ENCODE peak calls at places on chromosomes 5 and 9, in four cellular contexts. L, B, P and E are unnamed samples.

GRCh38 chr9:98321269-98321668 is 65.8 kb upstream of the TBC1D2 start:
- DNase-seq in P (no peak), L (no peak), B (no peak), E (no peak)

GRCh38 chr5:31854181-31854624 is 215.3 kb downstream of the PDZD2 start:
- DNase-seq in L (no peak), P (peak), B (no peak), E (peak)

GRCh38 chr9:8337834-8338233 is 538.3 kb upstream of the DMAC1 start:
- DNase-seq in B (no peak), L (no peak), P (no peak), E (no peak)

GRCh38 chr5:173281910-173282309 is 46.3 kb downstream of the STC2 start:
- DNase-seq in L (no peak), B (no peak), P (no peak), E (no peak)

GRCh38 chr5:181243020-181243520 is 636 bp downstream of the RACK1 start:
- DNase-seq in P (no peak), L (no peak), B (no peak), E (no peak)

GRCh38 chr5:132258102-132259060 is 885 bp downstream of the PDLIM4 start:
- DNase-seq in P (peak), L (peak), B (no peak), E (peak)

GRCh38 chr5:95711501-95712346 is 19.4 kb upstream of the RHOBTB3 start:
- DNase-seq in L (no peak), B (no peak), P (no peak), E (no peak)

GRCh38 chr9:112997236-112997941 is 14.6 kb downstream of the ZNF883 start:
- DNase-seq in B (no peak), P (no peak), L (no peak), E (no peak)

GRCh38 chr9:126939821-126940221 is 25.2 kb downstream of the RALGPS1 start:
- DNase-seq in L (no peak), P (no peak), B (no peak), E (no peak)

GRCh38 chr5:154189819-154190651 is 498 bp upstream of the GALNT10 start:
- DNase-seq in P (peak), L (peak), B (no peak), E (no peak)

GRCh38 chr9:32550609-32551490 is 1.3 kb upstream of the SMIM27 start:
- DNase-seq in B (peak), P (peak), L (peak), E (peak)

GRCh38 chr5:2749514-2750025 is 1.9 kb downstream of the IRX2 start:
- DNase-seq in L (no peak), B (no peak), P (no peak), E (no peak)

GRCh38 chr9:130713286-130713975 is 19.9 kb downstream of the EXOSC2 start:
- DNase-seq in L (no peak), B (no peak), P (no peak), E (no peak)

GRCh38 chr9:6669881-6670280 is 24.4 kb upstream of the GLDC start:
- DNase-seq in B (no peak), L (no peak), P (no peak), E (no peak)

GRCh38 chr9:316382-316965 is 101.8 kb downstream of the DOCK8 start:
- DNase-seq in B (no peak), L (no peak), P (no peak), E (no peak)

GRCh38 chr5:82793808-82794419 is 283.3 kb downstream of the TMEM167A start:
- DNase-seq in P (no peak), L (peak), B (no peak), E (no peak)

GRCh38 chr9:82680179-82680935 is 382.6 kb downstream of the RASEF start:
- DNase-seq in B (no peak), P (no peak), L (no peak), E (no peak)

GRCh38 chr5:68745459-68745858 is 348.4 kb upstream of the SLC30A5 start:
- DNase-seq in B (no peak), P (no peak), L (no peak), E (no peak)

GRCh38 chr5:18305288-18305899 is 671.1 kb downstream of the TAF11L14 start:
- DNase-seq in P (no peak), L (peak), B (peak), E (no peak)

GRCh38 chr5:7745882-7746735 is 104.8 kb downstream of the CFAP90 start:
- DNase-seq in P (peak), B (no peak), L (peak), E (peak)

GRCh38 chr5:68460147-68460760 is 244.7 kb downstream of the PIK3R1 start:
- DNase-seq in L (peak), B (peak), P (no peak), E (no peak)

GRCh38 chr5:171484460-171484899 is 65.0 kb downstream of the FGF18 start:
- DNase-seq in P (peak), B (no peak), L (peak), E (peak)

GRCh38 chr5:118606940-118607339 is 381.4 kb downstream of the DTWD2 start:
- DNase-seq in P (no peak), B (no peak), L (no peak), E (no peak)

GRCh38 chr9:72526901-72527800 is 5.7 kb downstream of the TMC1 start:
- DNase-seq in B (peak), P (peak), L (peak), E (peak)

GRCh38 chr9:128191406-128192046 is at the start of gene CIZ1:
- DNase-seq in B (peak), P (peak), L (peak), E (no peak)

GRCh38 chr5:111587728-111588127 is 75.4 kb upstream of the STARD4 start:
- DNase-seq in P (no peak), B (no peak), L (no peak), E (no peak)

GRCh38 chr5:80255752-80256479 is at the start of gene SERINC5:
- DNase-seq in L (peak), P (peak), B (no peak), E (peak)

GRCh38 chr5:172504736-172505402 is 50.5 kb upstream of the SH3PXD2B start:
- DNase-seq in P (peak), L (no peak), B (no peak), E (no peak)

GRCh38 chr9:124121725-124122124 is 110.2 kb downstream of the LHX2 start:
- DNase-seq in B (no peak), L (no peak), P (no peak), E (no peak)

GRCh38 chr9:115944166-115944948 is 209.2 kb upstream of the PAPPA start:
- DNase-seq in P (peak), B (peak), L (peak), E (peak)

GRCh38 chr5:1704676-1705075 is 95.0 kb downstream of the MRPL36 start:
- DNase-seq in P (no peak), L (no peak), B (no peak), E (no peak)

GRCh38 chr9:86944974-86945867 is 2.1 kb downstream of the GAS1 start:
- DNase-seq in L (no peak), P (peak), B (no peak), E (no peak)

GRCh38 chr5:172348084-172348483 is 64.5 kb upstream of the UBTD2 start:
- DNase-seq in B (no peak), P (no peak), L (no peak), E (no peak)

GRCh38 chr5:176721509-176721908 is 74.2 kb downstream of the TSPAN17 start:
- DNase-seq in L (no peak), P (no peak), B (no peak), E (no peak)

GRCh38 chr9:124140941-124141568 is 116.7 kb upstream of the NEK6 start:
- DNase-seq in B (no peak), P (no peak), L (no peak), E (no peak)

GRCh38 chr5:146751054-146751453 is 127.5 kb downstream of the PPP2R2B start:
- DNase-seq in P (no peak), B (peak), L (no peak), E (no peak)

GRCh38 chr9:136532799-136533774 is 12.8 kb downstream of the NOTCH1 start:
- DNase-seq in P (no peak), L (no peak), B (no peak), E (no peak)

GRCh38 chr5:143552680-143553079 is 149.2 kb upstream of the NR3C1 start:
- DNase-seq in L (no peak), P (no peak), B (no peak), E (no peak)

GRCh38 chr5:72064801-72065570 is 42.3 kb upstream of the MAP1B start:
- DNase-seq in P (no peak), L (no peak), B (no peak), E (no peak)

GRCh38 chr5:86679529-86679928 is 61.8 kb downstream of the COX7C start:
- DNase-seq in B (peak), P (no peak), L (peak), E (no peak)
- TF ChIP-seq CTCF in B (peak), P (peak), L (peak), E (no peak)

GRCh38 chr5:128693779-128694178 is 155.7 kb upstream of the FBN2 start:
- DNase-seq in L (peak), B (no peak), P (no peak), E (no peak)

GRCh38 chr5:128701301-128701700 is 163.3 kb upstream of the FBN2 start:
- DNase-seq in P (no peak), B (no peak), L (no peak), E (no peak)

DNA sequence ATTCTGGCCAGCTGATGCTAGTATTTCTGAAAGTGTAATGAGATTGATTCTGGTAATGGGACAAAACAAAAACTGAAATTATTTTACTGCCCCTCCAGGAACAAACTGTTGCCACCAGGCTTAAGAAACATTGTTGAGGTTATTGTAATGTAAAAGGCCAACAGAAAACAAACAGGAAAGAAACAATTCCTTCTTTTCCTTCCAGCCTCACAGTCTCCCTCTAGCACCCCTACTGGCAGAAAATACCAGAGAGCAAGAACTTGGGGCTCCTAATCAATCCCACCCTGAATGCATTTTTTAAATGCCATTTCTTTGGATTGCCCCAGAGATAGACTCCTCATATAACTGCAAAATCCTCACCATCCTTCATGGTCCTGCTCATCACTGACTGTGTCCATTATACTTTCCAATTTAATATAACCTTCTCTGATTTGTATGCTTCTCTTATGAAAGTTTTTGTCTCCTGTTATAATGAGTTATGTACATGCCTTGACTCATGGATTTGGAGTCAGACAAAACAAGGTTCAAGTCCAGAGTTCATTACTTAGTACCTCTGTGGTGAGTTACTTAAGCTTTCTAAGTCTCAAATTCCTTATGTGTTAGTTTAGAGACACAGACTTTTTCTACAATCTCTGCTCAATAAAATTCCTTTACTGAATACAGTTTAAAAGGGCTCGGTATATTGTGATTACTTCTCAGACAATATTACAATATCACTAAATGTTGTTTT is 157.9 kb upstream of the FBN2 start:
- DNase-seq in B (peak), P (no peak), L (no peak), E (no peak)
- TF ChIP-seq CTCF in B (peak), P (no peak), L (peak), E (no peak)

DNA sequence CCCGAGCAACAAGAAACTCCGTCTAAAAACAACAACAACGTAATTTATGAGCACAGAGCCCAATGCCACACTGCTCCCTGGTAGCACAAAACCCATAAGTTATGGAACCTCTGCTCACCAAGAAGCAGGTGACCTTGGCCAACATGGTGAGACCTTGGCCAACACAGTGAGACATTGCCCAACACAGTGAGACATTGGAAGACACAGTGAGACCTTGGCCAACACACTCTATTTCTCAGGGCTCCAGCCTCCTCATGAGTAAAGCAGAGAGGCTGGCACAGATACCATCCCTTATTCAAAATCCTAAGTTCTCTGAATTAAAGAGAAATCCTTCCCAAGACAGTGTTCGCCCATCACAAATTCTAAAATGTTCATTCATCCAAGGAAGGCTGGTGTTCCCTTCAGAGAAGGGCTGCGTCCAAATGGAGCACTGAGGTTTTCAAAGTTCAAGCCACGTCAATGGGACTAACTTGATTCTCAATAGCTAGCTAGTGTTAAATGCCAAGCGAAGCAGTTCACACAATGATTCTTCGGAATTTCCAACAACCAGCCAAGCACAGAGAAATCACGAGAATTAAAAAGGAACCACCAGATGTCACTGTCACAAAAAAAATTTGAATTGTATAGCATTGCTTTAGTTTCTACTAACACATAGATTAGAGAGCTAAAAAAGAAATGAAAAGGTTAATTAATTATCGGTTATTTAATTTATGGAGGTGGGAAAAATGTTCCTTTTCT is 29.4 kb downstream of the TTC39B start:
- DNase-seq in L (no peak), B (peak), P (no peak), E (no peak)
- TF ChIP-seq CTCF in L (peak), B (peak), P (peak), E (no peak)

DNA sequence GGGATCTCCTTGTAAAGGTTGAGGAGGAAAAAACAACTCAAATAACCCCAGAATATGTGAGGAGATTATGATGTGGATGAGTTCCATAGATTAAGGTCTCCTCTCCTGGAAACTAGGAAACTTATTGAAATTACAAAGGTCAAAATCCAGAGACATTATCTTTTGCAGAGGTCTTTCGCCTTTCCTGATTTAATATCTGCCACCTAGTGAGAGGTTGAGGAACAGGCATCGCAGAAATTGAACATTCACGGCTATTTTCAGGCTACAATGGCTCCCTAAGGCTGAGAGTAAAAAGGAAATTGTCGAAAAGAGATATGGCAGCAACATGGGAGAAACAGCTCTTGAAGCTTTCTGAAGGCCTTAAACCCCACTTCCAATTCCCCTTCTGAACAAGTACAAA is 127.5 kb upstream of the PLCXD3 start:
- DNase-seq in L (no peak), P (no peak), B (no peak), E (no peak)
- TF ChIP-seq CTCF in L (peak), P (no peak), B (peak), E (no peak)

GRCh38 chr9:120928015-120928719 is 1.6 kb upstream of the TRAF1 start:
- DNase-seq in P (peak), L (no peak), B (no peak), E (peak)

GRCh38 chr9:120929392-120929791 is 2.8 kb upstream of the TRAF1 start:
- DNase-seq in L (no peak), P (no peak), B (no peak), E (no peak)

GRCh38 chr9:120926397-120926928 is at the start of gene TRAF1:
- DNase-seq in B (no peak), P (no peak), L (no peak), E (no peak)

GRCh38 chr9:120927125-120928014 is 774 bp upstream of the TRAF1 start:
- DNase-seq in B (no peak), L (no peak), P (no peak), E (no peak)

GRCh38 chr9:120928720-120929389 is 2.3 kb upstream of the TRAF1 start:
- DNase-seq in P (peak), B (no peak), L (no peak), E (no peak)
- TF ChIP-seq CTCF in P (peak), B (peak), L (no peak), E (no peak)

DNA sequence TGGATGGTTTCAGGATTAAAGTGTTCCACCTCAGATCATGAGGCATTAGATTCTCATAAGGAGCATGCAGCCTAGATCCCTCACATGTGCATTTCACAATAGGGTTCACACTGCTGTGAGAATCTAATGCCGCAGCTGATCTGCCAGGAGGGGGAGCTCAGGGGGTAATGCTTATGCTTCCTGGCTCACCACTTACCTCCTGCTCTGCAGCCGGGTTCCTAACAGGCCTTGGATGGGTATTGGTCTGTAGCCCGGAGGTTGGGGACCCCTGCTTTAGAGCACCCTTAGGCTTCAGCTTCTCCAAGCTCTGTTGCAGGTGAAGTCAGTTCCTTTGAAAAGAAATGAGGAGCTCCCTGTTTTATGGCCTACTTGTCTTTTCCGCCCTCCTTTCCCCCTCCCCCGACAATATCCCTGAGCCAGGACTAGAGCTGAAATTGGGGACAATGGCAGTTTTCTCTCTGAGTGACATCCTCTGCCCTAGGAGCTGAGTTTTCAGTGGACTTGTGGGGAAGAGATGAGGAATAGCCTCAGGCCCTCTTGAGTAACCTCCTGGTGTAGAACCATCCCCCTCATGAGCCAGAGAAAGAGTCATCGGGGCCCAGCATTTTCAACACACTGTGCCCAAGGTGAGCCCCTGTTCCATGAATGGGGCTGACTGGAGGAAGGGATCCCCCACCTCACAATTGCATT is 16.2 kb upstream of the MAT2B start:
- DNase-seq in P (no peak), B (no peak), L (peak), E (no peak)
- TF ChIP-seq CTCF in P (no peak), B (peak), L (peak), E (no peak)

GRCh38 chr5:335740-336038 is 14.2 kb downstream of the AHRR start:
- DNase-seq in P (no peak), B (no peak), L (no peak), E (no peak)

GRCh38 chr5:337565-338130 is 16.1 kb downstream of the AHRR start:
- DNase-seq in B (no peak), P (no peak), L (peak), E (no peak)

GRCh38 chr5:334903-335739 is 13.6 kb downstream of the AHRR start:
- DNase-seq in B (no peak), L (no peak), P (no peak), E (no peak)

GRCh38 chr5:332843-333242 is 11.3 kb downstream of the AHRR start:
- DNase-seq in P (no peak), B (no peak), L (no peak), E (no peak)

DNA sequence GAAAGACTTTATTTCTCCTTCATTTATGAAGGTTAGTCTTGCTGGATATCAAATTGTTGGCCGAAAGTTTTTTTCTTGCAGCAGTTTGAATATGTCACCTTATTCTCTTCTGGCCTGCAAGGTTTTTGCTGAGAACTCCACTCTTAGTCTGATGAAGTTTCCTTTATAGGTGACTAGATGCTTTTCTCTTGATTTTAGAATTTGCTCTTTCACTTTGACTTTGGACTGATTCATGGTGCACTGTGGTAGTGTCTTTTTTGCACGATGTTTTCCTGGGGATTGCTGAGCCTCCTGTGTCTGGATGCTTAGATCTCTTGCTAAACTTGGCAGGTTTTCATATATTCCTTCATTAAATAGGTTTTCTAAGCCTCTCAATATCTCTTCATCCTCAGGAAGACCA is 12.4 kb downstream of the AHRR start:
- DNase-seq in B (no peak), L (no peak), P (no peak), E (no peak)
- TF ChIP-seq CTCF in B (no peak), L (no peak), P (no peak), E (no peak)